ENCODE peak calls at places on chromosomes 2 and 18, in five cellular contexts. H is neuronal stem cell, Y is OCI-LY7, Z is fibroblast of lung, B is PC-9. P is an unnamed sample.

GRCh38 chr2:32652555-32653209 is 24.8 kb downstream of the TTC27 start:
- DNase-seq in Z (peak; percentile 41), B (no peak), H (no peak), Y (no peak), P (no peak)

GRCh38 chr2:212494413-212495020 is 44.1 kb downstream of the ERBB4 start:
- DNase-seq in Y (no peak), H (no peak), Z (no peak), B (no peak), P (no peak)

GRCh38 chr18:12377556-12378553 is 828 bp upstream of the AFG3L2 start:
- DNase-seq in H (no peak), Y (no peak), B (no peak), Z (peak; percentile 17), P (no peak)

GRCh38 chr2:128489580-128490273 is 171.1 kb upstream of the HS6ST1 start:
- DNase-seq in H (no peak), Y (no peak), B (peak; percentile 73), Z (no peak), P (no peak)

GRCh38 chr2:112622528-112622849 is 23.2 kb upstream of the SLC20A1 start:
- DNase-seq in B (no peak), Z (peak; percentile 96), Y (no peak), H (no peak), P (peak; percentile 91)

GRCh38 chr2:30883184-30883583 is 75.9 kb upstream of the CAPN13 start:
- DNase-seq in Y (no peak), H (no peak), Z (no peak), B (no peak), P (no peak)

GRCh38 chr2:105777506-105778343 is 33.0 kb downstream of the NCK2 start:
- DNase-seq in H (no peak), Z (no peak), B (no peak), Y (no peak), P (no peak)

GRCh38 chr2:218398437-218399390 is 954 bp upstream of the CTDSP1 start:
- DNase-seq in H (peak; percentile 31), Z (peak; percentile 73), B (peak; percentile 63), Y (peak; percentile 86), P (peak; percentile 52)

GRCh38 chr2:68218343-68218901 is 33.9 kb downstream of the PPP3R1 start:
- DNase-seq in H (no peak), Y (no peak), B (no peak), Z (no peak), P (no peak)

GRCh38 chr2:202376460-202377307 is 557 bp downstream of the BMPR2 start:
- DNase-seq in B (peak; percentile 35), Y (peak; percentile 48), H (no peak), Z (peak; percentile 43), P (peak; percentile 23)

GRCh38 chr2:69512446-69512845 is 75.2 kb upstream of the NFU1 start:
- DNase-seq in Z (no peak), H (no peak), Y (no peak), B (no peak), P (no peak)

GRCh38 chr18:30094556-30094955 is 948.0 kb downstream of the DSC3 start:
- DNase-seq in Z (peak; percentile 32), B (no peak), Y (no peak), H (no peak), P (peak; percentile 47)

GRCh38 chr2:28944535-28944934 is 36.6 kb upstream of the TOGARAM2 start:
- DNase-seq in Y (no peak), B (no peak), H (no peak), Z (no peak), P (no peak)

GRCh38 chr18:29681578-29681977 is 1361.0 kb downstream of the DSC3 start:
- DNase-seq in B (no peak), Z (no peak), Y (no peak), H (no peak), P (no peak)

GRCh38 chr2:8004250-8004681 is 677.6 kb upstream of the ID2 start:
- DNase-seq in Z (peak; percentile 94), H (no peak), B (no peak), Y (peak; percentile 29), P (peak; percentile 16)

GRCh38 chr2:11842324-11842723 is 95.9 kb downstream of the LPIN1 start:
- DNase-seq in B (no peak), Y (no peak), Z (no peak), H (no peak), P (no peak)

GRCh38 chr2:231348173-231348572 is 47.3 kb upstream of the B3GNT7 start:
- DNase-seq in Z (no peak), Y (no peak), H (no peak), B (peak; percentile 62), P (peak; percentile 16)

GRCh38 chr2:54183281-54183680 is 67.9 kb downstream of the ACYP2 start:
- DNase-seq in Z (no peak), H (no peak), Y (no peak), B (no peak), P (no peak)

GRCh38 chr2:217035967-217036366 is 176.1 kb upstream of the TNP1 start:
- DNase-seq in Z (no peak), B (no peak), Y (no peak), H (no peak), P (no peak)

GRCh38 chr2:160043265-160043664 is 19.1 kb downstream of the PLA2R1 start:
- DNase-seq in Z (no peak), B (peak; percentile 9), Y (no peak), H (no peak), P (no peak)

GRCh38 chr2:182366625-182367024 is 60.2 kb downstream of the PDE1A start:
- DNase-seq in B (no peak), Z (peak; percentile 97), H (no peak), Y (no peak), P (no peak)

GRCh38 chr2:86747708-86748627 is 27.9 kb downstream of the RMND5A start:
- DNase-seq in Y (peak; percentile 67), B (no peak), H (no peak), Z (peak; percentile 94), P (peak; percentile 46)

GRCh38 chr2:31238126-31238905 is 4.4 kb downstream of the EHD3 start:
- DNase-seq in Y (no peak), H (no peak), B (no peak), Z (peak; percentile 29), P (no peak)

DNA sequence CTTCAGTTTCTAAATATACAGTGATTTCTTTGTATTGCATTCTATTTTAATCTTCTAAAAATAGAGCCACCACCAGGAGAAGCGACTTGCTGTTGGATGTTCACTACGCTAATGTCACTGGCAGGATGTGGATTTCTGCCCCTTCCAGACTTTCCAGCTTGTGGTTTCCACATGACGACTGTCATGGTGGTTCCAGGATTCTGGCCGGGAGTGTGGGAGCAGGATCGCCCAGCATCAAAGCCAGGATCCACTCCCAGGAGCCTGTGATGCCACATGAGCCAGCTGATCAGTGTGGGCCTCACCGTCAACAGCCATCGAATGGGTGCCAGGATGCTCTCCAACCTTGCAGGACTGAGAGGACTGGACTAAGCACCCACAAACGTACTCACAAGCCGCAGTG is 148.8 kb downstream of the HDAC4 start:
- DNase-seq in B (no peak), Z (no peak), Y (no peak), H (no peak), P (no peak)
- H3K4me1 ChIP-seq in B (peaks cover 25% of the 10 kb centered on the region), Z (peaks cover 4% of the 10 kb centered on the region), Y (peaks cover 34% of the 10 kb centered on the region), H (peaks cover 10% of the 10 kb centered on the region), P (no peaks in the 10 kb centered on the region)

GRCh38 chr2:177393381-177393780 is 808 bp downstream of the AGPS start:
- DNase-seq in Y (no peak), Z (no peak), H (no peak), B (peak; percentile 10), P (no peak)
- H3K4me1 ChIP-seq in Y (no peaks in the 10 kb centered on the region), Z (peaks cover 8% of the 10 kb centered on the region), H (peaks cover 2% of the 10 kb centered on the region), B (peaks cover 61% of the 10 kb centered on the region), P (no peaks in the 10 kb centered on the region)

GRCh38 chr2:226979004-226979403 is 143.2 kb downstream of the RHBDD1 start:
- DNase-seq in Z (no peak), H (no peak), Y (no peak), B (no peak), P (no peak)
- H3K4me1 ChIP-seq in Z (peaks cover 3% of the 10 kb centered on the region), H (peaks cover 10% of the 10 kb centered on the region), Y (peaks cover 82% of the 10 kb centered on the region), B (no peaks in the 10 kb centered on the region), P (peaks cover 10% of the 10 kb centered on the region)

GRCh38 chr2:113895819-113896563 is 6.1 kb downstream of the ACTR3 start:
- DNase-seq in H (no peak), Z (no peak), Y (no peak), B (no peak), P (no peak)

GRCh38 chr2:113895301-113895700 is 5.4 kb downstream of the ACTR3 start:
- DNase-seq in Y (no peak), B (no peak), H (no peak), Z (no peak), P (no peak)

GRCh38 chr2:113896791-113897190 is 6.9 kb downstream of the ACTR3 start:
- DNase-seq in B (no peak), Z (no peak), H (no peak), Y (no peak), P (no peak)

GRCh38 chr2:113901943-113902342 is 12.1 kb downstream of the ACTR3 start:
- DNase-seq in Y (peak; percentile 56), B (no peak), H (no peak), Z (no peak), P (no peak)

GRCh38 chr2:113899166-113899565 is 9.3 kb downstream of the ACTR3 start:
- DNase-seq in Y (no peak), H (no peak), B (no peak), Z (no peak), P (no peak)
- H3K4me1 ChIP-seq in Y (peaks cover 98% of the 10 kb centered on the region), H (no peaks in the 10 kb centered on the region), B (peaks cover 13% of the 10 kb centered on the region), Z (peaks cover 11% of the 10 kb centered on the region), P (peaks cover 23% of the 10 kb centered on the region)

DNA sequence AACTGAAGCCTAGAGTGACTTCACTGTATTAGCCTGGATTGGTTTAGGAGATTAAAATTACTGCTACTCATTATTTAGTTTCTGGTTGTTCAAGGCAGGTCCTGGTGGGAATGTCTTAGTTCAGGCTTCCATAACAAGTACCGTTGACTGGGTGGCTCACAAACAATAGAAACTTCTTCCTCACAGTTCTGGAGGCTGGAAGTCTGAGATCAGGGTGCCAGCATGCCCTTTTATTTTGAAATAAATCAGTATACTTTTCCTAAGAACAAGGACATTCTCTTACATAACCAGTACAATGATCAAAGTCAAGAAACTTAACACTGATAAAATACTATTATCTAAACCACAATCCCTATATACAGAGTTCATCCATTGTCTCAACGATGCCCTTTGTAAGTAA is 4.0 kb upstream of the DAW1 start:
- DNase-seq in Y (no peak), B (no peak), H (no peak), Z (no peak), P (no peak)
- H3K4me1 ChIP-seq in Y (no peaks in the 10 kb centered on the region), B (peaks cover 27% of the 10 kb centered on the region), H (peaks cover 7% of the 10 kb centered on the region), Z (peaks cover 14% of the 10 kb centered on the region), P (peaks cover 13% of the 10 kb centered on the region)

GRCh38 chr18:48957136-48957535 is 6.4 kb upstream of the SMAD7 start:
- DNase-seq in H (no peak), Y (no peak), Z (no peak), B (no peak), P (peak; percentile 90)

GRCh38 chr18:48959551-48959920 is 8.8 kb upstream of the SMAD7 start:
- DNase-seq in B (no peak), Y (no peak), Z (no peak), H (no peak), P (no peak)

GRCh38 chr18:48956378-48956777 is 5.6 kb upstream of the SMAD7 start:
- DNase-seq in B (no peak), H (no peak), Y (no peak), Z (peak; percentile 87), P (peak; percentile 60)

GRCh38 chr18:48958951-48959350 is 8.2 kb upstream of the SMAD7 start:
- DNase-seq in B (no peak), Y (no peak), Z (no peak), H (no peak), P (no peak)

GRCh38 chr18:48957616-48958015 is 6.9 kb upstream of the SMAD7 start:
- DNase-seq in B (no peak), Z (no peak), H (no peak), Y (no peak), P (no peak)
- H3K4me1 ChIP-seq in B (peaks cover 59% of the 10 kb centered on the region), Z (peaks cover 20% of the 10 kb centered on the region), H (peaks cover 11% of the 10 kb centered on the region), Y (peaks cover 29% of the 10 kb centered on the region), P (peaks cover 37% of the 10 kb centered on the region)

GRCh38 chr2:20217041-20217970 is 7.6 kb downstream of the SDC1 start:
- DNase-seq in H (no peak), Z (no peak), B (peak; percentile 89), Y (no peak), P (peak; percentile 93)
- H3K4me1 ChIP-seq in H (peaks cover 21% of the 10 kb centered on the region), Z (peaks cover 16% of the 10 kb centered on the region), B (peaks cover 46% of the 10 kb centered on the region), Y (peaks cover 23% of the 10 kb centered on the region), P (peaks cover 69% of the 10 kb centered on the region)